ENCODE peak calls at places on chromosomes 13 and 19, in five cellular contexts. S, Q, X, F and V are unnamed samples.

GRCh38 chr13:104584481-104584880 is 1518.3 kb upstream of the SLC10A2 start:
- DNase-seq in S (no peak), F (peak), Q (no peak), X (no peak), V (no peak)

GRCh38 chr19:12202250-12202649 is 39.4 kb downstream of the ZNF136 start:
- DNase-seq in X (no peak), S (peak), Q (peak), F (no peak), V (no peak)

GRCh38 chr19:14139944-14140343 is 3.6 kb upstream of the ASF1B start:
- DNase-seq in F (no peak), X (no peak), Q (no peak), S (no peak), V (no peak)

GRCh38 chr13:77980592-77980991 is 62.0 kb upstream of the EDNRB start:
- DNase-seq in F (peak), S (no peak), Q (no peak), X (no peak), V (peak)

GRCh38 chr13:105806335-105806920 is 729.0 kb downstream of the EFNB2 start:
- DNase-seq in F (peak), S (no peak), X (no peak), Q (no peak), V (no peak)

GRCh38 chr13:71055644-71056043 is 811.4 kb downstream of the DACH1 start:
- DNase-seq in S (no peak), X (no peak), Q (no peak), F (no peak), V (no peak)

GRCh38 chr19:5844456-5845433 is 5.2 kb upstream of the FUT6 start:
- DNase-seq in S (no peak), X (no peak), F (no peak), Q (no peak), V (no peak)

GRCh38 chr13:45630791-45631190 is 15.3 kb upstream of the ERICH6B start:
- DNase-seq in S (no peak), X (no peak), Q (no peak), F (no peak), V (no peak)

GRCh38 chr13:97568850-97569249 is 134.9 kb downstream of the RAP2A start:
- DNase-seq in F (no peak), Q (peak), X (no peak), S (no peak), V (no peak)

GRCh38 chr13:50069255-50069654 is 54.0 kb downstream of the KCNRG start:
- DNase-seq in S (no peak), Q (no peak), F (peak), X (no peak), V (peak)

GRCh38 chr19:10812902-10813404 is 23.1 kb downstream of the TMED1 start:
- DNase-seq in Q (peak), X (no peak), F (peak), S (no peak), V (peak)

GRCh38 chr13:41352935-41353801 is 42.1 kb downstream of the NAA16 start:
- DNase-seq in S (peak), F (peak), X (no peak), Q (no peak), V (peak)

GRCh38 chr13:97780486-97780885 is 173.0 kb upstream of the IPO5 start:
- DNase-seq in Q (no peak), X (no peak), F (no peak), S (no peak), V (no peak)

GRCh38 chr13:34201050-34201913 is 383.3 kb downstream of the RFC3 start:
- DNase-seq in X (no peak), Q (no peak), F (peak), S (no peak), V (peak)

GRCh38 chr19:8449830-8450229 is 5.1 kb downstream of the HNRNPM start:
- DNase-seq in F (no peak), X (no peak), S (peak), Q (no peak), V (no peak)

GRCh38 chr13:95659500-95659899 is 15.0 kb upstream of the DZIP1 start:
- DNase-seq in Q (no peak), X (no peak), F (no peak), S (no peak), V (no peak)

GRCh38 chr19:49272204-49272603 is 52.8 kb downstream of the SLC6A16 start:
- DNase-seq in Q (no peak), X (no peak), F (peak), S (no peak), V (peak)

GRCh38 chr19:44955500-44956439 is 590 bp downstream of the CLPTM1 start:
- DNase-seq in S (no peak), F (no peak), X (no peak), Q (no peak), V (peak)

GRCh38 chr13:84994582-84994981 is 804.6 kb downstream of the SLITRK6 start:
- DNase-seq in X (no peak), S (no peak), F (peak), Q (no peak), V (no peak)

GRCh38 chr19:17950310-17951150 is 16.4 kb upstream of the KCNN1 start:
- DNase-seq in Q (no peak), S (peak), F (no peak), X (no peak), V (no peak)

GRCh38 chr13:106373304-106373988 is 162.0 kb downstream of the EFNB2 start:
- DNase-seq in X (no peak), S (no peak), Q (no peak), F (peak), V (no peak)

GRCh38 chr19:19657397-19657783 is 6.1 kb downstream of the ATP13A1 start:
- DNase-seq in Q (no peak), S (no peak), X (no peak), F (no peak), V (no peak)

GRCh38 chr19:8615813-8616596 is 5.5 kb upstream of the ADAMTS10 start:
- DNase-seq in X (no peak), S (peak), F (peak), Q (peak), V (peak)

GRCh38 chr19:55406869-55407624 is 541 bp downstream of the UBE2S start:
- DNase-seq in Q (peak), F (peak), X (no peak), S (no peak), V (peak)

GRCh38 chr13:44299544-44299943 is 74.1 kb upstream of the SERP2 start:
- DNase-seq in F (no peak), S (no peak), X (no peak), Q (no peak), V (no peak)

GRCh38 chr19:11421607-11422098 is 2.5 kb upstream of the RGL3 start:
- DNase-seq in F (no peak), Q (peak), S (peak), X (no peak), V (no peak)

GRCh38 chr13:39407786-39408185 is 195.2 kb downstream of the LHFPL6 start:
- DNase-seq in Q (no peak), F (no peak), X (no peak), S (no peak), V (no peak)
- TF ChIP-seq CTCF in Q (no peak), F (no peak), X (no peak), S (no peak), V (no peak)

GRCh38 chr13:33069365-33069764 is 53.1 kb downstream of the KL start:
- DNase-seq in Q (no peak), S (peak), F (peak), X (no peak), V (no peak)
- TF ChIP-seq CTCF in Q (no peak), S (peak), F (no peak), X (no peak), V (peak)

DNA sequence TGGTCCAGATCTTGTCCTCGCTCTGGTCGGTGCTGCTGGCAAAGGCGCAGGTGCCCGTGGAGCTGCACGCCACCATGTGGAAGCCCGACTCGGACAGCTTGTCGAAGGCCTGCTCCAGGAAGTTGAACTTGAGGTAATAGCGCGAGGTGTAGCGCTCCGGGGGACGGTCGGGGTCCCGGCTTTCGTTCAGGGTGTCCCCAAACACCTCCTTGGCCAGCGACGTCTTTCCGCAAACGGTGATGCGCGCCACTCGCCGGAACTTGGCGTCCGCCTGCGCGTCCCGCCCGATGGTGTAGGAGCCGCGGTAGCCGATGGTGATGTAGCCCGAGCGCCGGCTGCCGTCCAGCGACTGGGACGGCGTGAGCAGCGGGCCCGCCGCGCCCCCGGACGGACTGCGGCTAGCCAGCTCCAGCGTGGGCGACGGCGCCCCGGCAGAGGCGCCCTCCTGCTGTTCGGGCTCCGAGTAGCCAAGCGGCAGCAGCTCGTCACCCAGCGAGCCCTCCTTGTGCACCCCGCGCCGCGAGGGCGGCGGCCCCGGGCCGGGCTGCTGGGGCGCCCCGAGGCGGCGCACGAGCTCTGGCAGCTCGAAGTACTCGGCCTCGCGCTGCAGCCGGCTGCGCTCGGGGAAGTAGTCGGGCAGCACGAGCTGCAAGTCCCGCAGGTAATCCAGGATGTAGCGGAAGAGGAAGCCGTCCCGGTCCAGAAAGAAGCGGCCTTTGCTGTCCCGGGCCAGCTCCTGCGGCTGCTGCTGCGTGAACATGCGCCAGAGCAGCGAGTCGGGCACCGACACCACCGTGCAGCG is 801 bp downstream of the KCTD12 start:
- DNase-seq in X (peak), Q (peak), F (peak), S (peak), V (peak)
- TF ChIP-seq CTCF in X (no peak), Q (peak), F (peak), S (no peak), V (peak)

DNA sequence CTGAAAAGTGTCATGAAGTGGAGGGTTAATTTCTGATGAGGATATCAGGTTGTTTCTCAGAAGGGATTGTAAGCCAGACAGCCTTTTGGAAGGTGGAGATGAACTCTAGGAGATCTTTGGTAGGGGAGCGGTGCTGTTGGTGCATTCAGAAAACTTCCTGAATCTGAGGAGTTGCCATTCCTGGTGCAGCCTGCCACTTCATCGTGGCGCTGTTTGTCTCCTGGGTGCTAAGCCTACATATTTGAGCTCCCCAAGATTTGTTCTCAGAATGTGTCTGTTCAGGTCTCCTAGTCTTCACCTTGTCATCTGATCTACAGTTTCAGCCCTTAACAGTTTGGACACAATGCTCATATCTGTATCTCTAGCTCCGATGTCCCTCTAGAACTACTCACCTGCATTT is 285.6 kb downstream of the MTUS2 start:
- DNase-seq in Q (no peak), S (peak), F (no peak), X (no peak), V (no peak)
- TF ChIP-seq CTCF in Q (no peak), S (peak), F (no peak), X (no peak), V (no peak)

DNA sequence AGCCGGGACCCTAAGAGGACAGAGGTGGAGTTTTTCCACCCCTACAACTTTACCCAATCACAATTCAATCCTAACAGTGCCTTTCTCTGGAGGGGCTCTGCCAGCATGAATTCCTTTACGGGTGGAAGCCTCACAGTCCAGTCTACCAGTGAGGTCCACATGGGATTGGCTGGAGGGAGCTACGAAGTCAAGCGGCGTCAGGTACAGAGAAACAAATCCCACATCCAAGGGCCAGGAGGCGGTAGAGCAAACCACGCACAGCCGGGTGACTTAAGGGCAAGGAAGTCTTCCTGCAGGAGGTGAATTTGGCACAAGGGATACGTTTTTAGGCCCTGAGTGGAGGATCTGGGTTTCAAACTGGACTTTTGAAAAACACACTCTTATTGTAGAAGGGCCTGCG is 199.6 kb downstream of the UQCRFS1 start:
- DNase-seq in X (no peak), Q (no peak), F (no peak), S (peak), V (no peak)
- TF ChIP-seq CTCF in X (no peak), Q (no peak), F (no peak), S (peak), V (no peak)

GRCh38 chr19:1285737-1286360 is at the start of gene EFNA2:
- DNase-seq in F (no peak), X (no peak), Q (no peak), S (no peak), V (no peak)
- TF ChIP-seq CTCF in F (no peak), X (no peak), Q (no peak), S (no peak), V (no peak)

DNA sequence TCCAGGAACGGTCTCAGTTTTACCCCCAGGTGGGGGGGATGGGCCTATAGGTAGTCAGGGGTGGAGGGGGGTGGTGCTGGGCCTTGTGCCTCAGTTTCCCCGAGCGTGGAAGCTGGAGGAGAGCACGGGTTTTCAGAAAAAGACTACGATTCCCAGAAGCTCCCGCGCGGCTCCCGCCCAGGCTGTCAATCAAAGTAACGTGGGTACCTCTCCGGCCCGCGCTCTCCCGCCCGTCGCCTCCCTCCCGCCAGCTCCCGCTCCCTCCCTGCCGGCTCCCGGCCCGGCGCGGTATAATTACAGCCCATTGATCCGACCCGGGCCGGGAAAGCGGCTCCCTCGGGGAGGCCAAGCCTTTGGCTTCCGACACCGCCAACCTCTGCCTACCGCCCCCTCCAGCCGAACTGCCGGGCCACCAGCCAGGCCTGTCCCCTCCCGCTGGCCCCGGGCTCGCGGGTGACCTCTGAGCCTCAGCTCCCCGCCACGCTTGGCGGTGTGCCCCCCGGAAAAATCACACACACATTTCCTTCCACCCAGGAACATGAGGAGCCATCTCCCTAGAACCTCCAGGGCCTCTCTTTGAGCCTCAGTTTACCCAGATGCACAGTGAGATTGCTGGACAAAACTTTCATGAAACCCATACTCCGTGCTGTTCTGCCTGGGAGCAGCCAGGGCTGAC is 7.2 kb upstream of the TLE2 start:
- DNase-seq in Q (peak), F (peak), S (peak), X (peak), V (peak)
- TF ChIP-seq CTCF in Q (no peak), F (no peak), S (peak), X (no peak), V (no peak)